ENCODE peak calls at places on chromosomes 3 and 15, in five cellular contexts. R is natural killer cell, L is fibroblast of mammary gland, H is WTC11, T is LNCaP clone FGC. M is an unnamed sample.

GRCh38 chr3:77577264-77577663 is 537.4 kb downstream of the ROBO2 start:
- DNase-seq in H (no peak), L (no peak), R (no peak), T (no peak), M (no peak)

GRCh38 chr3:53155763-53156162 is 5.2 kb upstream of the PRKCD start:
- DNase-seq in L (no peak), T (peak; percentile 97), R (no peak), H (no peak), M (no peak)

GRCh38 chr3:35639251-35640185 is at the start of gene ARPP21:
- DNase-seq in T (no peak), R (no peak), H (peak; percentile 46), L (peak; percentile 0), M (peak; percentile 20)

GRCh38 chr3:156643729-156644389 is 30.5 kb upstream of the TIPARP start:
- DNase-seq in H (no peak), R (peak; percentile 28), L (peak; percentile 34), T (no peak), M (peak; percentile 54)

GRCh38 chr3:30720586-30721313 is 114.3 kb downstream of the TGFBR2 start:
- DNase-seq in L (peak; percentile 61), H (no peak), T (peak; percentile 85), R (no peak), M (peak; percentile 70)

GRCh38 chr15:44713006-44713966 is 2.0 kb downstream of the B2M start:
- DNase-seq in R (no peak), T (no peak), L (peak; percentile 51), H (no peak), M (peak; percentile 56)

GRCh38 chr15:67801926-67802914 is 23.1 kb upstream of the SKOR1 start:
- DNase-seq in T (no peak), H (no peak), R (no peak), L (no peak), M (no peak)

GRCh38 chr3:169827712-169828111 is 15.0 kb upstream of the LRRC34 start:
- DNase-seq in H (no peak), T (no peak), L (no peak), R (no peak), M (no peak)

GRCh38 chr3:71176366-71176765 is 407.2 kb downstream of the FOXP1 start:
- DNase-seq in R (no peak), H (peak; percentile 42), L (no peak), T (no peak), M (no peak)

GRCh38 chr3:134428396-134428795 is 54.1 kb upstream of the AMOTL2 start:
- DNase-seq in L (peak; percentile 63), T (no peak), R (no peak), H (no peak), M (peak; percentile 25)

GRCh38 chr3:115074502-115074901 is 72.6 kb downstream of the ZBTB20 start:
- DNase-seq in H (no peak), L (no peak), R (no peak), T (no peak), M (peak; percentile 52)

GRCh38 chr15:80679805-80680175 is 15.3 kb upstream of the ABHD17C start:
- DNase-seq in T (no peak), L (no peak), H (no peak), R (no peak), M (no peak)

GRCh38 chr3:58487140-58487886 is 4.6 kb upstream of the KCTD6 start:
- DNase-seq in H (no peak), T (no peak), L (peak; percentile 78), R (no peak), M (peak; percentile 78)

GRCh38 chr3:52372822-52373504 is 56.8 kb downstream of the DNAH1 start:
- DNase-seq in R (no peak), L (no peak), H (peak; percentile 78), T (no peak), M (no peak)

GRCh38 chr3:127590282-127590592 is 296 bp downstream of the TPRA1 start:
- DNase-seq in R (no peak), H (no peak), T (no peak), L (peak; percentile 24), M (no peak)

GRCh38 chr3:169619793-169620192 is 43.7 kb downstream of the MECOM start:
- DNase-seq in H (no peak), R (no peak), T (no peak), L (no peak), M (no peak)

GRCh38 chr15:56371495-56372147 is 6.4 kb downstream of the TEX9 start:
- DNase-seq in R (no peak), T (no peak), L (no peak), H (no peak), M (no peak)

GRCh38 chr3:196968233-196969000 is at the start of gene PIGZ:
- DNase-seq in H (peak; percentile 50), R (peak; percentile 33), L (peak; percentile 28), T (no peak), M (peak; percentile 51)

GRCh38 chr15:28086175-28086703 is 12.9 kb downstream of the OCA2 start:
- DNase-seq in R (peak; percentile 39), T (no peak), L (peak; percentile 52), H (peak; percentile 71), M (peak; percentile 64)

GRCh38 chr3:107884719-107885460 is 205.9 kb downstream of the CD47 start:
- DNase-seq in H (no peak), L (peak; percentile 92), R (no peak), T (no peak), M (peak; percentile 59)

GRCh38 chr15:59436774-59437472 is 1.1 kb upstream of the FAM81A start:
- DNase-seq in L (no peak), T (no peak), R (no peak), H (no peak), M (peak; percentile 16)

DNA sequence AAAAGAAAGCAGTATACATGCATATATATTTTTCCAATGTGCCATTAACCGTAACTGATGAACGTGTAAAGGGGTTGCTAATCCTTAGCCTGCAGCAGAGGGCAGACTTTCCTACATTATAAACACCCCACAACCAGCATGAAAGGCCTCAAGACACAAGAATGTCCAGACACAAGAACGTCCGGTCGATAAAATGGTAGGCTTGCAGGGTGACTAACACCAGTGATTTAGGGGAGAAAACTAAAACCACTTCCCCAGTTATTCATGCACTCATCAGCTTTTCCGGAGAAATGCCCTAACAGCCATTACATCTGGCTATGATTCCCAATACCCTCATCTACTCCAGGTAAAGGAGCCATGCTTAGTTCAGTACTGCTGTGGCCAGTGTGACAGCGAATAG is 57.4 kb downstream of the LRTM1 start:
- DNase-seq in L (peak; percentile 98), T (peak; percentile 31), R (no peak), H (no peak), M (peak; percentile 97)
- TF ChIP-seq CTCF in L (peak; percentile 88), T (peak; percentile 75), R (no peak), H (peak; percentile 15), M (peak; percentile 69)

GRCh38 chr15:94287794-94288246 is 56.5 kb downstream of the MCTP2 start:
- DNase-seq in H (no peak), L (no peak), T (no peak), R (peak; percentile 68), M (no peak)

GRCh38 chr15:94282269-94283250 is 51.2 kb downstream of the MCTP2 start:
- DNase-seq in H (no peak), L (peak; percentile 26), R (no peak), T (no peak), M (peak; percentile 43)

GRCh38 chr15:94286581-94286980 is 55.2 kb downstream of the MCTP2 start:
- DNase-seq in T (no peak), H (no peak), R (no peak), L (no peak), M (no peak)
- TF ChIP-seq CTCF in T (no peak), H (no peak), R (no peak), L (no peak), M (no peak)

GRCh38 chr15:100207053-100207452 is 134.7 kb downstream of the ADAMTS17 start:
- DNase-seq in T (peak; percentile 94), L (no peak), H (no peak), R (no peak), M (no peak)
- TF ChIP-seq CTCF in T (peak; percentile 54), L (no peak), H (no peak), R (no peak), M (no peak)

GRCh38 chr3:132536442-132537153 is 60.5 kb upstream of the ACKR4 start:
- DNase-seq in L (peak; percentile 39), H (no peak), R (no peak), T (no peak), M (peak; percentile 43)
- TF ChIP-seq CTCF in L (peak; percentile 8), H (no peak), R (no peak), T (no peak), M (no peak)

DNA sequence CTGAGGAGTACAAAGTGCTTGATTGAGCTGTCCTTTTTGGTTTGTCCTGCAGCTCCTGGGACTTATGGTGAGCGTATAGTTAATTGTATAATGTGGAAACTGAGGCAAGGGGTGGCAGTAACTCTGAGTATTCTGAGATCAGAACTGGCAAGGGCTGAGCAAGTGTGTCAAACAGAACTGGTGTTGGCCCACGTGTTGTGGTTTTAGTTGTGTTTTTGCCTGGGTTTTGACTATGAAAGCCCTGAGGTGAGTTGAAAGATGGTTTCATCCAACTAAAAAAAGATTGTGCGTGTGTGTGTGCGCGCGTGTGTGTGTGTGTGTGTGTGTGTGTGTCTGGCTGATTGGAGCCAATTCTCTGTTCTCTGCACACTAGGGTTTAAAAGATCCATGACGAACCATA is 154.1 kb downstream of the EDEM1 start:
- DNase-seq in R (no peak), H (no peak), T (no peak), L (no peak), M (no peak)
- TF ChIP-seq CTCF in R (no peak), H (no peak), T (no peak), L (no peak), M (no peak)